ENCODE peak calls at places on chromosomes 16 and 17, in six cellular contexts. One of them, this sample, is unnamed.

GRCh38 chr16:14454391-14454790 is 175.7 kb downstream of the PARN start:
- DNase-seq in A549: no peak
- DNase-seq in retinal pigment epithelial cell: no peak
- DNase-seq in endodermal cell: no peak
- DNase-seq in heart right ventricle: no peak
- DNase-seq in thoracic aorta: no peak
- DNase-seq in this sample: no peak

GRCh38 chr16:14180431-14181059 is 109.4 kb downstream of the MRTFB start:
- DNase-seq in thoracic aorta: no peak
- DNase-seq in endodermal cell: peak; percentile 57
- DNase-seq in A549: no peak
- DNase-seq in heart right ventricle: no peak
- DNase-seq in retinal pigment epithelial cell: no peak
- DNase-seq in this sample: no peak

GRCh38 chr17:29565643-29566472 is 979 bp downstream of the ABHD15 start:
- DNase-seq in A549: peak; percentile 70
- DNase-seq in heart right ventricle: peak; percentile 6
- DNase-seq in retinal pigment epithelial cell: no peak
- DNase-seq in thoracic aorta: no peak
- DNase-seq in endodermal cell: peak; percentile 93
- DNase-seq in this sample: peak; percentile 73

GRCh38 chr16:23709536-23709935 is 3.5 kb downstream of the ERN2 start:
- DNase-seq in A549: no peak
- DNase-seq in endodermal cell: no peak
- DNase-seq in thoracic aorta: no peak
- DNase-seq in heart right ventricle: no peak
- DNase-seq in retinal pigment epithelial cell: no peak
- DNase-seq in this sample: no peak

GRCh38 chr17:49965522-49965905 is 3.5 kb upstream of the DLX4 start:
- DNase-seq in A549: no peak
- DNase-seq in thoracic aorta: no peak
- DNase-seq in heart right ventricle: no peak
- DNase-seq in endodermal cell: peak; percentile 73
- DNase-seq in retinal pigment epithelial cell: no peak
- DNase-seq in this sample: no peak

GRCh38 chr16:11629071-11630030 is 38.9 kb upstream of the SNN start:
- DNase-seq in thoracic aorta: no peak
- DNase-seq in A549: no peak
- DNase-seq in endodermal cell: no peak
- DNase-seq in heart right ventricle: peak; percentile 48
- DNase-seq in retinal pigment epithelial cell: no peak
- DNase-seq in this sample: no peak

GRCh38 chr17:17063546-17064122 is 21.4 kb downstream of the MPRIP start:
- DNase-seq in heart right ventricle: peak; percentile 56
- DNase-seq in retinal pigment epithelial cell: no peak
- DNase-seq in endodermal cell: peak; percentile 31
- DNase-seq in A549: no peak
- DNase-seq in thoracic aorta: no peak
- DNase-seq in this sample: no peak

GRCh38 chr17:4515501-4515900 is 16.8 kb downstream of the SPNS2 start:
- DNase-seq in heart right ventricle: no peak
- DNase-seq in endodermal cell: no peak
- DNase-seq in A549: no peak
- DNase-seq in retinal pigment epithelial cell: no peak
- DNase-seq in thoracic aorta: no peak
- DNase-seq in this sample: no peak

GRCh38 chr17:19703106-19703775 is 13.1 kb downstream of the SLC47A2 start:
- DNase-seq in retinal pigment epithelial cell: no peak
- DNase-seq in thoracic aorta: no peak
- DNase-seq in heart right ventricle: no peak
- DNase-seq in A549: no peak
- DNase-seq in endodermal cell: peak; percentile 73
- DNase-seq in this sample: peak; percentile 21

GRCh38 chr16:88617268-88618031 is 20.9 kb upstream of the IL17C start:
- DNase-seq in retinal pigment epithelial cell: no peak
- DNase-seq in thoracic aorta: no peak
- DNase-seq in heart right ventricle: no peak
- DNase-seq in endodermal cell: peak; percentile 71
- DNase-seq in A549: no peak
- DNase-seq in this sample: no peak

GRCh38 chr17:73431401-73432205 is 119.8 kb upstream of the CDC42EP4 start:
- DNase-seq in retinal pigment epithelial cell: no peak
- DNase-seq in A549: no peak
- DNase-seq in heart right ventricle: no peak
- DNase-seq in endodermal cell: no peak
- DNase-seq in thoracic aorta: no peak
- DNase-seq in this sample: no peak

GRCh38 chr16:89378947-89379771 is 111.2 kb downstream of the ANKRD11 start:
- DNase-seq in A549: no peak
- DNase-seq in retinal pigment epithelial cell: peak; percentile 83
- DNase-seq in thoracic aorta: no peak
- DNase-seq in endodermal cell: no peak
- DNase-seq in heart right ventricle: no peak
- DNase-seq in this sample: no peak

GRCh38 chr16:87844374-87844733 is 25.0 kb downstream of the SLC7A5 start:
- DNase-seq in A549: no peak
- DNase-seq in heart right ventricle: no peak
- DNase-seq in retinal pigment epithelial cell: no peak
- DNase-seq in thoracic aorta: no peak
- DNase-seq in endodermal cell: peak; percentile 85
- DNase-seq in this sample: no peak

GRCh38 chr16:56777533-56777932 is 47.6 kb downstream of the NUP93 start:
- DNase-seq in A549: no peak
- DNase-seq in retinal pigment epithelial cell: peak; percentile 30
- DNase-seq in heart right ventricle: no peak
- DNase-seq in endodermal cell: no peak
- DNase-seq in thoracic aorta: no peak
- DNase-seq in this sample: no peak

GRCh38 chr17:73500414-73500999 is 143.7 kb downstream of the SDK2 start:
- DNase-seq in A549: no peak
- DNase-seq in retinal pigment epithelial cell: no peak
- DNase-seq in heart right ventricle: no peak
- DNase-seq in thoracic aorta: no peak
- DNase-seq in endodermal cell: no peak
- DNase-seq in this sample: no peak

GRCh38 chr16:29318037-29318436 is 88.5 kb downstream of the NPIPB11 start:
- DNase-seq in A549: peak; percentile 16
- DNase-seq in retinal pigment epithelial cell: no peak
- DNase-seq in heart right ventricle: no peak
- DNase-seq in endodermal cell: no peak
- DNase-seq in thoracic aorta: no peak
- DNase-seq in this sample: no peak
- TF ChIP-seq CTCF in A549: peak; percentile 52
- TF ChIP-seq CTCF in retinal pigment epithelial cell: no peak
- TF ChIP-seq CTCF in heart right ventricle: no peak
- TF ChIP-seq CTCF in endodermal cell: peak; percentile 64
- TF ChIP-seq CTCF in thoracic aorta: no peak
- TF ChIP-seq CTCF in this sample: no peak

GRCh38 chr17:61485067-61485775 is 33.0 kb downstream of the TBX4 start:
- DNase-seq in heart right ventricle: no peak
- DNase-seq in A549: no peak
- DNase-seq in retinal pigment epithelial cell: no peak
- DNase-seq in thoracic aorta: no peak
- DNase-seq in endodermal cell: peak; percentile 40
- DNase-seq in this sample: no peak

GRCh38 chr17:61487668-61488595 is 35.7 kb downstream of the TBX4 start:
- DNase-seq in retinal pigment epithelial cell: no peak
- DNase-seq in A549: no peak
- DNase-seq in thoracic aorta: no peak
- DNase-seq in heart right ventricle: no peak
- DNase-seq in endodermal cell: peak; percentile 34
- DNase-seq in this sample: no peak

GRCh38 chr17:61484174-61484573 is 32.0 kb downstream of the TBX4 start:
- DNase-seq in endodermal cell: no peak
- DNase-seq in A549: no peak
- DNase-seq in retinal pigment epithelial cell: no peak
- DNase-seq in thoracic aorta: no peak
- DNase-seq in heart right ventricle: no peak
- DNase-seq in this sample: no peak

GRCh38 chr17:61487161-61487654 is 35.0 kb downstream of the TBX4 start:
- DNase-seq in retinal pigment epithelial cell: no peak
- DNase-seq in A549: no peak
- DNase-seq in heart right ventricle: no peak
- DNase-seq in thoracic aorta: no peak
- DNase-seq in endodermal cell: peak; percentile 52
- DNase-seq in this sample: no peak

DNA sequence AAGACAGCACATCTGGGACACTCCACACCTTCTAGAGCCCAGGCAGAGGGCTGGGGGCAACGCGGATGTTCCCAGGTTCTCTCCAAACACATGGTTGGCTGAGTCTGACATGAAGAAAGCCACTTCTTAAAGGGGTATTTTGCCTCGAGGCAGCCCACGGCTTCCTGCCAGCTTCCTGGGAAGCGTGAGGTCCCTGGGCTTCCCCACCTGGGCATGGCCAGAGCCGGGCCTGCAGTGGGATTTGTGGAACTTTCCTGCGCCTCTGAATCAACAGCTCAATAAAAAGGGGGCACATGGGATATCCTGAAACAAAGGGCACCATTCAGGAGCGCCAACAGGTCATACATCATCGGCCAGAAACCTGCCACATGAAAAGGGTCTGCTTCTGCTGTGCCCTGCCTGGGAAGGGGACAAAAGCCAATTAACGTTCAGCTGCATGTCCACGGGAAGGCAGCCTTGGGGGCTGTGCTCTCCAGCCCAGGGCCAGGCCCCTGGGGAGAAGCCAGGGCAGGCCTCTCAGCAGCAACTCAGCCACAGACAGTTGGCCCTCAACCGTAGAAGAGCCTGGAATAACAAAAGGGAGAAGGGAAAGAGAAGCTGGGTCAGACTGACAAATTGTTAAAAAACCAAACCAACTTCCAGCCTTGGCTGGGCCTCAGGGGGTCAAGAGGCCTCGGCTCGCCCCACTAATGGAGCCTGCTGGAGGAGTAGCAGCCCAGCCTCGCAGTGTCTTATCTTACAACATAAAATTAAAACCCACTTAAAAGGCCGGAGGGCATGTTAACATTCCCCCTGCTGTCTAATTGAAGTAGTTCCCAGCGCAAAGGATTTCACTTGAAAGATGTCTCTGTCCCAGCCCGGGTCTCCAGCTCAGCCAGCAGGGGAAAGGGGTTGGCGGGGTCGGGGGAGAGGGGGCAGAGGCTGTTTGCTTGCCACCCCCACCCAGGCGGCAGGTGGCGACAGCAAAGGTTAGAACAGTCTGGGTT is 34.2 kb downstream of the TBX4 start:
- DNase-seq in A549: no peak
- DNase-seq in endodermal cell: peak; percentile 68
- DNase-seq in retinal pigment epithelial cell: no peak
- DNase-seq in thoracic aorta: no peak
- DNase-seq in heart right ventricle: no peak
- DNase-seq in this sample: no peak
- TF ChIP-seq CTCF in A549: no peak
- TF ChIP-seq CTCF in endodermal cell: peak; percentile 51
- TF ChIP-seq CTCF in retinal pigment epithelial cell: no peak
- TF ChIP-seq CTCF in thoracic aorta: no peak
- TF ChIP-seq CTCF in heart right ventricle: no peak
- TF ChIP-seq CTCF in this sample: no peak

GRCh38 chr16:79272141-79272577 is 328.4 kb downstream of the MAF start:
- DNase-seq in endodermal cell: no peak
- DNase-seq in A549: no peak
- DNase-seq in thoracic aorta: no peak
- DNase-seq in heart right ventricle: no peak
- DNase-seq in retinal pigment epithelial cell: no peak
- DNase-seq in this sample: no peak
- TF ChIP-seq CTCF in endodermal cell: no peak
- TF ChIP-seq CTCF in A549: no peak
- TF ChIP-seq CTCF in thoracic aorta: no peak
- TF ChIP-seq CTCF in heart right ventricle: no peak
- TF ChIP-seq CTCF in retinal pigment epithelial cell: no peak
- TF ChIP-seq CTCF in this sample: no peak

GRCh38 chr16:67464565-67464964 is 16.4 kb downstream of the ATP6V0D1 start:
- DNase-seq in endodermal cell: no peak
- DNase-seq in thoracic aorta: no peak
- DNase-seq in retinal pigment epithelial cell: no peak
- DNase-seq in A549: no peak
- DNase-seq in heart right ventricle: no peak
- DNase-seq in this sample: no peak
- TF ChIP-seq CTCF in endodermal cell: no peak
- TF ChIP-seq CTCF in thoracic aorta: no peak
- TF ChIP-seq CTCF in retinal pigment epithelial cell: no peak
- TF ChIP-seq CTCF in A549: no peak
- TF ChIP-seq CTCF in heart right ventricle: no peak
- TF ChIP-seq CTCF in this sample: no peak

GRCh38 chr16:19678804-19679203 is 39.2 kb downstream of the KNOP1 start:
- DNase-seq in A549: no peak
- DNase-seq in thoracic aorta: no peak
- DNase-seq in heart right ventricle: no peak
- DNase-seq in endodermal cell: no peak
- DNase-seq in retinal pigment epithelial cell: no peak
- DNase-seq in this sample: no peak

GRCh38 chr16:19677403-19677802 is 40.6 kb downstream of the KNOP1 start:
- DNase-seq in retinal pigment epithelial cell: no peak
- DNase-seq in A549: no peak
- DNase-seq in heart right ventricle: no peak
- DNase-seq in endodermal cell: no peak
- DNase-seq in thoracic aorta: no peak
- DNase-seq in this sample: no peak

GRCh38 chr16:19683453-19684236 is 34.4 kb downstream of the KNOP1 start:
- DNase-seq in heart right ventricle: no peak
- DNase-seq in retinal pigment epithelial cell: no peak
- DNase-seq in endodermal cell: no peak
- DNase-seq in A549: no peak
- DNase-seq in thoracic aorta: no peak
- DNase-seq in this sample: no peak

GRCh38 chr16:19681637-19682036 is 36.4 kb downstream of the KNOP1 start:
- DNase-seq in heart right ventricle: no peak
- DNase-seq in thoracic aorta: no peak
- DNase-seq in endodermal cell: no peak
- DNase-seq in retinal pigment epithelial cell: no peak
- DNase-seq in A549: no peak
- DNase-seq in this sample: no peak

DNA sequence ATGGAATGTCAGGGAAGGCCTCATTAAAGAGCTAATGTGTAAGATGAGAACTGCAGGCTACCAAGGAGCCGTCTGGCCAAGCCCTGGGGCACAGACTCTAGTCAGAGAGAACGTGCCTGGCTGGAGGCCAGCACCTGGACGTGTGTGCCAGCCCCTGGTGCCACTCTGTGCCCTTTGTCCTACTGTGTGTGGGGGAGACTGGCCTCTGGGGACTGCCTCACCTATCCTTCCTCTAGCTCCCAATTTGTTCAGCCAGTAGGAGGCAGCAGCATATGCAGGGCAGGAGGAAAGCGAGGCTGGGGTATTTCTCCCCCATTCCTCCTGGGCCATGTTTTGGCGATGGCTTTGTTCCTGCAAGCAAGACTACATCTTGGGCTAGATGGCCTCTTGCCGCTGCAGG is 37.1 kb downstream of the KNOP1 start:
- DNase-seq in thoracic aorta: no peak
- DNase-seq in heart right ventricle: no peak
- DNase-seq in endodermal cell: peak; percentile 58
- DNase-seq in retinal pigment epithelial cell: no peak
- DNase-seq in A549: no peak
- DNase-seq in this sample: no peak
- TF ChIP-seq CTCF in thoracic aorta: no peak
- TF ChIP-seq CTCF in heart right ventricle: no peak
- TF ChIP-seq CTCF in endodermal cell: peak; percentile 53
- TF ChIP-seq CTCF in retinal pigment epithelial cell: peak; percentile 38
- TF ChIP-seq CTCF in A549: no peak
- TF ChIP-seq CTCF in this sample: no peak

GRCh38 chr16:31253642-31254045 is 6.1 kb upstream of the ITGAM start:
- DNase-seq in A549: peak; percentile 76
- DNase-seq in heart right ventricle: peak; percentile 14
- DNase-seq in retinal pigment epithelial cell: no peak
- DNase-seq in endodermal cell: no peak
- DNase-seq in thoracic aorta: peak; percentile 5
- DNase-seq in this sample: no peak
- TF ChIP-seq CTCF in A549: no peak
- TF ChIP-seq CTCF in heart right ventricle: no peak
- TF ChIP-seq CTCF in retinal pigment epithelial cell: no peak
- TF ChIP-seq CTCF in endodermal cell: no peak
- TF ChIP-seq CTCF in thoracic aorta: no peak
- TF ChIP-seq CTCF in this sample: no peak

This sample was measured in GM13977.